ENCODE peak calls at places on chromosomes 3 and 15, in ten cellular contexts. E is heart left ventricle, C is Peyer's patch, U is uterus, I is IMR-90, B is transverse colon, H is breast epithelium, G is ovary, X is sigmoid colon, T is upper lobe of left lung. F is an unnamed sample.

GRCh38 chr3:56792201-56792600 is 9.5 kb downstream of the ARHGEF3 start:
- DNase-seq in C (no peak), H (no peak), G (peak), U (no peak), T (no peak), E (no peak), X (no peak), B (no peak), I (no peak), F (no peak)

GRCh38 chr3:151169700-151170224 is 33.3 kb downstream of the GPR171 start:
- DNase-seq in T (no peak), G (no peak), U (no peak), X (peak), C (peak), E (peak), B (peak), I (no peak), H (no peak), F (peak)

GRCh38 chr3:108062051-108062450 is 28.8 kb downstream of the CD47 start:
- DNase-seq in C (no peak), G (no peak), B (no peak), I (no peak), E (no peak), U (no peak), X (no peak), H (no peak), T (no peak), F (no peak)

GRCh38 chr3:183149915-183150825 is 12.4 kb downstream of the LAMP3 start:
- DNase-seq in T (no peak), G (no peak), B (no peak), H (no peak), I (no peak), C (no peak), E (no peak), X (no peak), U (no peak), F (no peak)

GRCh38 chr3:99256788-99257187 is 355.3 kb upstream of the DCBLD2 start:
- DNase-seq in H (no peak), T (no peak), E (no peak), I (no peak), X (no peak), B (no peak), U (no peak), C (no peak), G (no peak), F (no peak)

GRCh38 chr3:4907050-4907449 is 72.2 kb upstream of the BHLHE40 start:
- DNase-seq in H (no peak), E (no peak), U (no peak), X (no peak), T (no peak), G (no peak), C (no peak), I (no peak), B (no peak), F (no peak)

GRCh38 chr3:128714887-128715496 is 11.0 kb upstream of the RAB7A start:
- DNase-seq in G (no peak), B (peak), H (no peak), T (no peak), U (no peak), X (peak), C (no peak), I (no peak), E (no peak), F (no peak)

GRCh38 chr3:185781759-185782158 is 43.1 kb downstream of the IGF2BP2 start:
- DNase-seq in G (no peak), T (no peak), B (no peak), I (peak), E (no peak), X (no peak), U (no peak), C (no peak), H (no peak), F (no peak)

GRCh38 chr15:46315540-46315939 is 680.7 kb downstream of the SQOR start:
- DNase-seq in B (no peak), U (no peak), G (no peak), T (no peak), H (no peak), C (no peak), X (no peak), I (no peak), E (no peak), F (no peak)

GRCh38 chr15:63374686-63375520 is 6.7 kb downstream of the CA12 start:
- DNase-seq in E (no peak), G (no peak), U (peak), C (no peak), I (peak), X (no peak), H (no peak), T (no peak), B (no peak), F (peak)

GRCh38 chr3:150169279-150169970 is 198.7 kb upstream of the PFN2 start:
- DNase-seq in C (no peak), H (no peak), X (no peak), T (no peak), U (no peak), G (no peak), I (no peak), E (no peak), B (no peak), F (no peak)

GRCh38 chr3:172131746-172132145 is 92.4 kb downstream of the FNDC3B start:
- DNase-seq in U (no peak), C (no peak), G (no peak), B (no peak), H (no peak), I (no peak), T (no peak), X (no peak), E (no peak), F (no peak)

GRCh38 chr3:173510565-173510964 is 113.0 kb downstream of the NLGN1 start:
- DNase-seq in C (no peak), T (no peak), H (no peak), G (no peak), U (no peak), E (no peak), X (no peak), I (no peak), B (no peak), F (no peak)

GRCh38 chr3:127536818-127537810 is 53.4 kb downstream of the TPRA1 start:
- DNase-seq in X (peak), I (no peak), C (no peak), E (no peak), H (no peak), U (no peak), G (no peak), T (peak), B (no peak), F (no peak)

GRCh38 chr15:90774731-90775521 is 57.8 kb downstream of the BLM start:
- DNase-seq in B (no peak), I (peak), G (no peak), U (no peak), E (no peak), C (no peak), H (no peak), X (no peak), T (no peak), F (no peak)

GRCh38 chr3:79937567-79937966 is 169.8 kb upstream of the ROBO1 start:
- DNase-seq in G (no peak), B (no peak), C (no peak), X (no peak), E (no peak), H (no peak), T (no peak), I (no peak), U (no peak), F (no peak)

GRCh38 chr3:82506204-82506603 is 744.8 kb upstream of the GBE1 start:
- DNase-seq in T (peak), B (no peak), C (no peak), U (no peak), E (no peak), H (no peak), G (no peak), I (no peak), X (no peak), F (no peak)

GRCh38 chr3:82030932-82031331 is 269.5 kb upstream of the GBE1 start:
- DNase-seq in U (no peak), C (no peak), B (no peak), H (no peak), E (no peak), I (no peak), G (peak), X (no peak), T (no peak), F (no peak)

GRCh38 chr15:69729167-69729748 is 276.6 kb downstream of the RPLP1 start:
- DNase-seq in G (peak), U (no peak), I (peak), T (no peak), B (peak), X (no peak), C (peak), E (peak), H (no peak), F (no peak)

GRCh38 chr3:197420566-197420965 is 122.2 kb upstream of the DLG1 start:
- DNase-seq in G (no peak), E (no peak), I (no peak), U (no peak), X (no peak), T (no peak), C (no peak), H (no peak), B (no peak), F (peak)

GRCh38 chr15:39438795-39439577 is 141.9 kb upstream of the THBS1 start:
- DNase-seq in X (no peak), G (peak), H (no peak), B (no peak), I (peak), T (no peak), U (peak), C (no peak), E (no peak), F (no peak)

GRCh38 chr15:40466426-40467259 is 4.1 kb upstream of the CHST14 start:
- DNase-seq in G (no peak), T (no peak), I (no peak), U (no peak), H (no peak), B (no peak), X (no peak), C (no peak), E (no peak), F (no peak)

GRCh38 chr3:3081659-3082546 is 28.3 kb downstream of the IL5RA start:
- DNase-seq in I (no peak), B (no peak), H (no peak), C (no peak), T (no peak), X (no peak), U (no peak), G (no peak), E (no peak), F (no peak)

GRCh38 chr3:143808999-143809700 is 39.1 kb downstream of the SLC9A9 start:
- DNase-seq in B (no peak), G (no peak), T (no peak), C (no peak), E (no peak), H (no peak), U (no peak), I (peak), X (no peak), F (no peak)

GRCh38 chr15:31551323-31551722 is 224.7 kb downstream of the KLF13 start:
- DNase-seq in B (no peak), H (no peak), G (no peak), T (no peak), I (no peak), U (no peak), E (no peak), C (no peak), X (no peak), F (no peak)

GRCh38 chr3:57877116-57877515 is 121.0 kb downstream of the SLMAP start:
- DNase-seq in X (no peak), U (no peak), G (no peak), I (peak), H (no peak), T (no peak), E (no peak), B (no peak), C (no peak), F (no peak)

GRCh38 chr15:28930011-28930410 is 44.2 kb downstream of the APBA2 start:
- DNase-seq in E (no peak), U (no peak), B (no peak), C (no peak), G (no peak), I (no peak), H (no peak), T (no peak), X (peak), F (no peak)

GRCh38 chr3:124923833-124924232 is 10.7 kb downstream of the MUC13 start:
- DNase-seq in I (no peak), E (no peak), X (no peak), T (no peak), U (no peak), G (no peak), H (no peak), B (no peak), C (no peak), F (no peak)

GRCh38 chr15:64816452-64816851 is 9.0 kb downstream of the PIF1 start:
- DNase-seq in T (no peak), H (no peak), E (no peak), U (no peak), X (no peak), C (no peak), G (no peak), B (no peak), I (no peak), F (no peak)

GRCh38 chr3:47411696-47412452 is 31.1 kb downstream of the PTPN23 start:
- DNase-seq in U (no peak), H (no peak), I (no peak), T (peak), E (no peak), C (no peak), G (no peak), B (no peak), X (peak), F (no peak)

GRCh38 chr3:47413751-47414150 is 32.9 kb downstream of the PTPN23 start:
- DNase-seq in U (no peak), C (no peak), H (no peak), I (no peak), B (no peak), X (no peak), E (no peak), G (no peak), T (peak), F (no peak)

GRCh38 chr3:47412842-47413520 is 32.2 kb downstream of the PTPN23 start:
- DNase-seq in X (no peak), C (no peak), H (no peak), T (peak), E (no peak), B (no peak), I (no peak), U (no peak), G (no peak), F (no peak)

GRCh38 chr3:47410801-47411646 is 30.2 kb downstream of the PTPN23 start:
- DNase-seq in B (no peak), C (no peak), X (peak), I (no peak), U (no peak), E (no peak), T (peak), G (no peak), H (no peak), F (no peak)

GRCh38 chr3:47412453-47412756 is 31.6 kb downstream of the PTPN23 start:
- DNase-seq in T (no peak), I (no peak), X (no peak), U (no peak), B (no peak), E (no peak), C (no peak), G (no peak), H (no peak), F (no peak)
- TF ChIP-seq POLR2A in T (no peak), I (no peak), X (no peak), U (no peak), B (no peak), E (no peak), C (no peak), G (no peak), H (no peak), F (no peak)

GRCh38 chr3:52023101-52023770 is 27.5 kb upstream of the RPL29 start:
- DNase-seq in I (no peak), U (no peak), C (no peak), X (no peak), H (no peak), E (no peak), T (no peak), B (no peak), G (no peak), F (no peak)

GRCh38 chr3:52023860-52024764 is 28.4 kb upstream of the RPL29 start:
- DNase-seq in T (no peak), E (no peak), B (no peak), I (no peak), H (no peak), X (no peak), C (no peak), G (no peak), U (no peak), F (no peak)

GRCh38 chr3:52026016-52026415 is 30.3 kb upstream of the RPL29 start:
- DNase-seq in C (no peak), G (no peak), H (no peak), T (no peak), I (no peak), E (no peak), B (no peak), U (no peak), X (no peak), F (no peak)

GRCh38 chr3:52025453-52025852 is 29.8 kb upstream of the RPL29 start:
- DNase-seq in E (no peak), C (no peak), I (no peak), U (no peak), B (no peak), H (no peak), G (no peak), T (no peak), X (no peak), F (no peak)

GRCh38 chr3:52024765-52025452 is 29.2 kb upstream of the RPL29 start:
- DNase-seq in C (no peak), T (no peak), I (no peak), U (no peak), X (no peak), H (no peak), E (no peak), G (no peak), B (no peak), F (no peak)
- H3K4me3 ChIP-seq in C (no peak), T (no peak), I (no peak), U (no peak), X (no peak), H (no peak), E (no peak), G (no peak), B (no peak), F (no peak)

DNA sequence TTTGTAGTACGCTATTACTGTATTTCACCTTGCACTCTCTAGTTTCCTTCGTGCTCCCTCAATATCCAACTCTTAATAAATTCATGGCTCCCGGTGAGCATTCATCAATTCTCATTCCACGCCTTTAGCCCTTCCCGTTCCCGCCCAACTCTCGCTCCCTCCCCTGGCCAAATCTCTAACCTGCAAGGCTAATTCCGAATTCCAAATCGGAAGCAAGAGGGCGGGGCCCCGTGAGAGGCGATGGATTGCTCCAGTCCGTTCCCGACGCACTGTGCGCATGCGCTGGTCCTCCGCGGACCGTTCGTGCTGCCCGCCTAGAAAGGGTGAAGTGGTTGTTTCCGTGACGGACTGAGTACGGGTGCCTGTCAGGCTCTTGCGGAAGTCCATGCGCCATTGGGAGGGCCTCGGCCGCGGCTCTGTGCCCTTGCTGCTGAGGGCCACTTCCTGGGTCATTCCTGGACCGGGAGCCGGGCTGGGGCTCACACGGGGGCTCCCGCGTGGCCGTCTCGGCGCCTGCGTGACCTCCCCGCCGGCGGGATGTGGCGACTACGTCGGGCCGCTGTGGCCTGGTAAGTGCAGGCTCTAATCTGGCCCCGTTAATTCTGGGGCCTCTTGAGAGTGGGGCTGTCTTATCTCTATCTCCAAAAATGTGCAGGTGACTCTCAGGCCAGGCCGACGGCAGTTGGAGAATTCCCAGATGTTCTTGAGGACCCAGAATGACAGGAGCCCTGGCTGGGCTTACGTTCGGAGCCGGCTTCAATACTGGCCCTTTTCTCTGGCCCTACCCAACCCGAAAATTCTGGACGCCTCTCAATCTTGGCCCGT is at the start of gene OPA1:
- DNase-seq in G (peak), I (peak), U (peak), H (peak), X (peak), E (peak), C (peak), B (peak), T (peak), F (peak)
- TF ChIP-seq POLR2A in G (peak), I (peak), U (no peak), H (peak), X (peak), E (peak), C (peak), B (peak), T (peak), F (no peak)

GRCh38 chr3:122562923-122563716 is 980 bp downstream of the PARP9 start:
- DNase-seq in C (no peak), E (no peak), G (no peak), H (no peak), I (no peak), T (no peak), B (no peak), U (no peak), X (no peak), F (no peak)

GRCh38 chr3:122560680-122561079 is 3.4 kb downstream of the PARP9 start:
- DNase-seq in H (no peak), C (peak), G (no peak), B (peak), X (no peak), I (peak), U (peak), E (peak), T (no peak), F (no peak)

GRCh38 chr3:122559906-122560305 is 4.2 kb downstream of the PARP9 start:
- DNase-seq in T (no peak), E (no peak), X (no peak), I (no peak), B (no peak), C (no peak), H (no peak), U (no peak), G (no peak), F (no peak)

GRCh38 chr3:122564155-122564912 is at the start of the genes DTX3L and PARP9:
- DNase-seq in T (peak), U (peak), X (peak), B (peak), E (peak), H (peak), G (peak), I (peak), C (peak), F (peak)

DNA sequence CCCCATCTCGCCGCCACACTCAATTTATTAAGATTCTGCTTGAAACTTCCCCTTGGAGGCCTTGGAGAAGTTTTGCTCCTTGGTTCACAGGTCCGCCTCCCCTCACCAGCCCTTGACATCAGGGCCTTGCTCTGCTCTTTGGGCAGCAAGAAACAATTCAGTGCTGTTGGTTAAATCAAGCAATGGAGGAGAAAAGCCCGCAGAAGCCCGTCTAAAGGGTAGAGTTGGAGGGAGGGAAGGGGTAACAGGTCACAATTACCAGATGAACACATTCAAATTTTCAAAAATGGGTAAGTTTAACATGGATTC is 429 bp downstream of the PARP9 start:
- DNase-seq in G (no peak), E (peak), B (no peak), X (no peak), H (no peak), U (peak), I (no peak), C (peak), T (no peak), F (no peak)
- H3K4me3 ChIP-seq in G (peak), E (peak), B (peak), X (peak), H (peak), U (peak), I (peak), C (peak), T (peak), F (peak)

DNA sequence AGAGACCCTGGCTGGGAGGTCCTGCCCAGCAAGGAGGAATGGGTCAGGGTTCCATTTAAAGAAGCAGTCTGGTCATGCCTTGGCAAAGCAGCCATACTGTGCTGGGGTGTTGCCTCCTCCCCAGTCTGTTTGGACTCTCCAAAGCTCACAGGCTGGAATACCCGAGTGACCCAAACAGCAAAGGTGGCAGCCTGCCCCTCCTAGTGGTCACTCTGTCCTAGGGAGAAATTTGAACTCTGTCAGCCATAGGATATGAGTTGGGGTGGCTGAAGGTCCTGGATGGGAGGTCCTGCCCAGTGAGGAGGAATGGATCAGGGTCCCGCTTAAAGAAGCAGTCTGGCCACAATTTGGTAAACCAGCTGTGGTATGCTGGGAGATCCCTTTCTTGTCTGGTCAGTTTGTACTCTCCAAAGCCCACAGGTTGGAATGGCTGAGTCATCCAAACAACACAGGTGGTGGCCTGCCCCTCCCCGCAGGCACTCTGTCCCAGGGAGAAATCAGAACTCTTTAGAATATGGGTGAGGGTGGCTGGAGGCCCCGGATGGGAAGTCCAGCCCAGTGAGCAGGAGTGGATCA is 45.0 kb downstream of the CCR1 start:
- DNase-seq in C (no peak), U (no peak), B (no peak), E (no peak), H (no peak), G (no peak), T (no peak), I (no peak), X (no peak), F (no peak)
- TF ChIP-seq POLR2A in C (no peak), U (no peak), B (no peak), E (no peak), H (no peak), G (no peak), T (no peak), I (no peak), X (no peak), F (no peak)

F was measured in lower leg skin.